ENCODE peak calls at places on chromosomes 5 and 9, in nine cellular contexts. O, Z, J, Q, E, F, N, M and Y are unnamed samples.

GRCh38 chr5:115309751-115310370 is 13.4 kb upstream of the CCDC112 start:
- DNase-seq in Z (peak; percentile 18), N (peak; percentile 73), E (peak; percentile 52), F (no peak), J (no peak), M (no peak), Q (no peak), O (no peak), Y (no peak)

GRCh38 chr9:130341128-130341527 is 75.6 kb downstream of the HMCN2 start:
- DNase-seq in Z (no peak), E (no peak), F (no peak), J (no peak), Q (peak; percentile 39), N (no peak), O (no peak), M (no peak), Y (no peak)

GRCh38 chr9:35681341-35682002 is 7.7 kb downstream of the CA9 start:
- DNase-seq in F (no peak), M (no peak), N (peak; percentile 32), Z (no peak), E (no peak), O (no peak), J (no peak), Q (no peak), Y (no peak)

GRCh38 chr9:13278368-13279246 is 885 bp downstream of the MPDZ start:
- DNase-seq in O (peak; percentile 65), J (peak; percentile 76), M (peak; percentile 26), Q (peak; percentile 83), F (no peak), Z (peak; percentile 74), E (no peak), N (peak; percentile 89), Y (peak; percentile 87)

GRCh38 chr5:53276825-53277224 is 167.3 kb upstream of the MOCS2 start:
- DNase-seq in J (no peak), Z (no peak), E (no peak), F (no peak), N (peak; percentile 85), O (no peak), Q (no peak), M (no peak), Y (no peak)

GRCh38 chr5:172450861-172451695 is 3.2 kb downstream of the SH3PXD2B start:
- DNase-seq in F (peak; percentile 46), N (peak; percentile 71), O (no peak), E (peak; percentile 35), J (peak; percentile 64), Z (peak; percentile 60), Q (peak; percentile 87), M (no peak), Y (peak; percentile 76)

GRCh38 chr5:150060471-150060870 is 25.9 kb downstream of the CSF1R start:
- DNase-seq in J (no peak), O (no peak), Z (no peak), E (no peak), Q (no peak), M (no peak), F (no peak), N (no peak), Y (no peak)

GRCh38 chr9:137461663-137462395 is 2.7 kb upstream of the NSMF start:
- DNase-seq in M (peak; percentile 66), F (peak; percentile 92), E (peak; percentile 90), O (peak; percentile 43), Z (peak; percentile 93), Q (peak; percentile 97), J (no peak), N (peak; percentile 35), Y (peak; percentile 81)

GRCh38 chr5:61719124-61719523 is 387.1 kb downstream of the ZSWIM6 start:
- DNase-seq in Q (no peak), J (no peak), F (no peak), M (no peak), E (no peak), Z (no peak), O (no peak), N (no peak), Y (no peak)

GRCh38 chr5:84524491-84524890 is 139.8 kb upstream of the EDIL3 start:
- DNase-seq in Z (no peak), O (no peak), N (peak; percentile 14), J (no peak), E (no peak), Q (no peak), M (no peak), F (no peak), Y (no peak)

GRCh38 chr9:72823971-72824370 is 128.9 kb downstream of the ALDH1A1 start:
- DNase-seq in E (no peak), N (no peak), F (no peak), O (no peak), J (no peak), M (no peak), Q (no peak), Z (no peak), Y (no peak)

GRCh38 chr5:91101777-91102379 is 281.2 kb downstream of the ARRDC3 start:
- DNase-seq in N (peak; percentile 93), E (peak; percentile 78), M (peak; percentile 65), J (peak; percentile 71), Z (peak; percentile 88), O (peak; percentile 79), Q (peak; percentile 84), F (peak; percentile 51), Y (peak; percentile 79)

DNA sequence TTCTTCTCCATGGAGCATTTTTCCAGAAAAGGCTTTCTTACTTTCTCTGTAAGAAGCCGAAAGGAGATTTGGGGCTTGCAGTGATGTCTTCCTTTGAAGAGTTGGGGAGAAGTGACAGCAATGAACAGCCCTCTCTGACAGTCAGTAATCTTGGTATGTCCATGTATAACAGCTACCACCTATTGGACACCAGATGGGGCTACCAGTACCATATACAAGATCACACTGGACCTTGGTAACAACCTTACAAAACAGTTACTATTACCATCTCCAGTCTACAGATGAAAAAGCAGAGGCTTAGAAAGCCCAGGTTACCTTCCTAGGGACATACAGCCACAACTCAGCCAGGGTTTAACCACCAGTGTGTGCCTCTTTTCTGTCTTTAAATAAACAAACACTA is 272.7 kb upstream of the TRPC7 start:
- DNase-seq in N (no peak), Q (no peak), E (no peak), Z (no peak), J (no peak), O (no peak), F (no peak), M (no peak), Y (no peak)
- TF ChIP-seq CTCF in N (no peak), Q (peak; percentile 40), E (no peak), Z (no peak), J (peak; percentile 28), O (no peak), F (no peak), M (no peak), Y (no peak)

GRCh38 chr5:117680421-117680820 is 1105.8 kb upstream of the SEMA6A start:
- DNase-seq in Q (no peak), E (no peak), O (no peak), M (no peak), J (no peak), N (peak; percentile 24), Z (no peak), F (no peak), Y (no peak)
- TF ChIP-seq CTCF in Q (no peak), E (no peak), O (no peak), M (no peak), J (no peak), N (no peak), Z (no peak), F (no peak), Y (no peak)

GRCh38 chr9:121622842-121623203 is 28.6 kb upstream of the DAB2IP start:
- DNase-seq in Q (no peak), E (no peak), N (no peak), Z (no peak), J (no peak), F (no peak), M (no peak), O (no peak), Y (no peak)

GRCh38 chr9:121619566-121619965 is 31.9 kb upstream of the DAB2IP start:
- DNase-seq in Q (no peak), F (no peak), N (no peak), M (no peak), O (no peak), J (no peak), Z (no peak), E (no peak), Y (no peak)

GRCh38 chr9:121619989-121620673 is 31.3 kb upstream of the DAB2IP start:
- DNase-seq in F (no peak), M (peak; percentile 77), Z (no peak), O (peak; percentile 57), Q (no peak), E (no peak), J (no peak), N (no peak), Y (no peak)

GRCh38 chr9:121618504-121618903 is 32.9 kb upstream of the DAB2IP start:
- DNase-seq in Q (no peak), F (no peak), M (no peak), O (no peak), N (no peak), J (no peak), E (no peak), Z (no peak), Y (no peak)

DNA sequence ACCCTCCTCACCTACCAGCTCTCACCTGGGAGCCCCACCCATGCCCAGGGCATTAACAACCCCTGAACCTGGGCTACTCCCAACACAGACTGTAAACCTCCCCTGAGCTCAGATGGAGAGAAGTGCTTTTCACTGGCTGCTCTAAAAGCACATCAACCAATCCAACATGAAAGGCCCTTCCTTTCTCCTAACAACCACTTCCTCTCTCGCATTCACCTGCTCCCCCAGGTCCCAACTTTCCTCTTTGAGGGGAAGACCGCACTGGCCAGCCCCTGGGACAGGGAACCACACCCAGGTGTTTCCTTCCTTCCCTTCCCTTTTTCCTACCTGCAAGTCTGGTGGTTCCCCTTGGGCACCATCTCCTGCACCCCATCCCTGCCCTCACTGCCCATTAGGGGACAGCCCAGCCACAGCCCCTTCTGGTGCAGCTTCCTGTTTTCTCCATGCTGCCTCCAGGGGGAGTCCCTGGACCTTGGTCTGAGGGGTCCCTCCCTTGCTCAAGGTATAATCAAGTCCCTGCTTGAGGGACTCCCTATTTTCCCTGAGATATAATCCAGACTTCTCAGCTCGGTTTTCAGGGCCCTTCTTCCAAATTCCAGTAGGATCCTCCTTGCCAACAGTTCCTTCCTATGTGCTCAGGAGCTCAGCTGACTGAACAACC is 30.5 kb upstream of the DAB2IP start:
- DNase-seq in O (no peak), J (peak; percentile 79), Q (peak; percentile 88), E (peak; percentile 32), Z (peak; percentile 74), F (peak; percentile 50), N (peak; percentile 33), M (no peak), Y (no peak)
- TF ChIP-seq CTCF in O (no peak), J (peak; percentile 64), Q (peak; percentile 83), E (peak; percentile 41), Z (peak; percentile 73), F (peak; percentile 40), N (peak; percentile 57), M (peak; percentile 29), Y (peak; percentile 14)

DNA sequence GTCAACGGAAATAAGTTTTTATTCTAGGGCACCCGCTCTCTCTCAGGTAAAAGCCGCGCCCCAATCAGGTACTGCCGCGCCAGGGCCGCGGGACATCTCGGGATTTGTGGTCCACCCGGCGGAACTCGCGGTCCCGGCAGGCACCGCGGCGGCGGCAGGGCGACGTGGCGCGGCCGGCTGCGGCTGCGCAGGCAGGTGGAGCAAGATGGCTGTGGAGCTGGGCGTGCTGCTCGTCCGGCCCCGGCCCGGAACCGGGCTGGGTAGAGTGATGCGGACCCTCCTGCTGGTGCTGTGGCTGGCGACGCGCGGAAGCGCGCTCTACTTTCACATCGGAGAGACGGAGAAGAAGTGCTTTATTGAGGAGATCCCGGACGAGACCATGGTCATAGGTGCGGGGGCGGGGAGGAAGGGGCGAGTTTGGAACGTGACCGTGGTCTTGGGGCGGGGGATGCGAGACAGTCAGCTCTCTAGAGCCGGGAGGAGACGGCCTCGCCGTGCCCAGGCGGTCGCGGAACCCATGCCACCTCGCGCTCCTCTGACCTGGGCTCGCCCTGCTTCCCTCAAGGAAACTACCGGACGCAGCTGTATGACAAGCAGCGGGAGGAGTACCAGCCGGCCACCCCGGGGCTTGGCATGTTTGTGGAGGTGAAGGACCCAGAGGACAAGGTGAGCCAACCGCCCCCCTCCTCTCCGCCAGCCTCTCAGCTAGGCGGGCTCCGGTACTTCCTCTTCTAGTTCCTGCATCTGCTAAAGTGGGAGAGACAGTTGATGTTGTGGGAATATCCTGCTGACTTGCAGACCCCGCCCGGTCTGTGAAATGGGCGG is at the start of gene TMED9:
- DNase-seq in E (peak; percentile 92), M (peak; percentile 91), O (peak; percentile 81), J (peak; percentile 95), Z (peak; percentile 90), Q (peak; percentile 97), N (peak; percentile 81), F (peak; percentile 94), Y (peak; percentile 81)
- TF ChIP-seq CTCF in E (no peak), M (peak; percentile 17), O (no peak), J (no peak), Z (peak; percentile 23), Q (no peak), N (no peak), F (no peak), Y (peak; percentile 29)